ENCODE peak calls at places on chromosomes 4 and X, in five cellular contexts. Z is heart right ventricle, W is glutamatergic neuron, E is WTC11, C is Calu3. P is an unnamed sample.

GRCh38 chrX:47751670-47752069 is 85.0 kb upstream of the ZNF81 start:
- DNase-seq in Z (peak; percentile 16), W (peak; percentile 40), E (peak; percentile 66), C (peak; percentile 64), P (peak; percentile 39)

GRCh38 chr4:3302164-3302785 is 9.5 kb downstream of the RGS12 start:
- DNase-seq in Z (no peak), W (no peak), E (no peak), C (no peak), P (no peak)

GRCh38 chrX:7546551-7547080 is 296.4 kb upstream of the VCX start:
- DNase-seq in Z (no peak), W (no peak), E (no peak), C (no peak), P (no peak)

GRCh38 chrX:113548308-113549015 is 707.8 kb upstream of the AMOT start:
- DNase-seq in Z (no peak), W (no peak), E (peak; percentile 19), C (no peak), P (no peak)

GRCh38 chr4:16259531-16260246 is 33.4 kb upstream of the TAPT1 start:
- DNase-seq in Z (no peak), W (no peak), E (no peak), C (no peak), P (no peak)

GRCh38 chr4:78481180-78481579 is 70.4 kb upstream of the ANXA3 start:
- DNase-seq in Z (no peak), W (no peak), E (no peak), C (no peak), P (no peak)

GRCh38 chr4:139619644-139620043 is 46.0 kb upstream of the MGST2 start:
- DNase-seq in Z (no peak), W (no peak), E (no peak), C (peak; percentile 8), P (no peak)

GRCh38 chrX:132214518-132214917 is 4.7 kb downstream of the RAP2C start:
- DNase-seq in Z (no peak), W (no peak), E (no peak), C (no peak), P (no peak)

GRCh38 chr4:121408-122084 is 2.8 kb upstream of the ZNF718 start:
- DNase-seq in Z (no peak), W (no peak), E (no peak), C (no peak), P (no peak)

GRCh38 chr4:132557660-132558059 is 591.4 kb upstream of the PCDH10 start:
- DNase-seq in Z (no peak), W (no peak), E (no peak), C (no peak), P (no peak)

GRCh38 chrX:152884171-152884570 is 13.7 kb upstream of the ZNF185 start:
- DNase-seq in Z (no peak), W (no peak), E (no peak), C (no peak), P (no peak)

GRCh38 chr4:158996669-158997074 is 106.2 kb upstream of the RAPGEF2 start:
- DNase-seq in Z (no peak), W (no peak), E (no peak), C (no peak), P (no peak)

GRCh38 chr4:123346944-123347343 is 49.7 kb upstream of the SPRY1 start:
- DNase-seq in Z (no peak), W (no peak), E (no peak), C (no peak), P (no peak)
- TF ChIP-seq CTCF in Z (no peak), W (no peak), E (no peak), C (no peak), P (no peak)

GRCh38 chr4:2066571-2067445 is 7.7 kb downstream of the NAT8L start:
- DNase-seq in Z (no peak), W (peak; percentile 13), E (peak; percentile 10), C (no peak), P (no peak)
- TF ChIP-seq CTCF in Z (no peak), W (no peak), E (no peak), C (no peak), P (no peak)

GRCh38 chr4:102760645-102761477 is at the start of gene MANBA:
- DNase-seq in Z (peak; percentile 86), W (peak; percentile 89), E (peak; percentile 85), C (peak; percentile 63), P (peak; percentile 65)
- TF ChIP-seq CTCF in Z (no peak), W (no peak), E (no peak), C (no peak), P (no peak)

GRCh38 chr4:83961575-83961974 is 425.7 kb downstream of the GPAT3 start:
- DNase-seq in Z (no peak), W (no peak), E (no peak), C (peak; percentile 2), P (no peak)
- TF ChIP-seq CTCF in Z (no peak), W (no peak), E (no peak), C (no peak), P (no peak)

DNA sequence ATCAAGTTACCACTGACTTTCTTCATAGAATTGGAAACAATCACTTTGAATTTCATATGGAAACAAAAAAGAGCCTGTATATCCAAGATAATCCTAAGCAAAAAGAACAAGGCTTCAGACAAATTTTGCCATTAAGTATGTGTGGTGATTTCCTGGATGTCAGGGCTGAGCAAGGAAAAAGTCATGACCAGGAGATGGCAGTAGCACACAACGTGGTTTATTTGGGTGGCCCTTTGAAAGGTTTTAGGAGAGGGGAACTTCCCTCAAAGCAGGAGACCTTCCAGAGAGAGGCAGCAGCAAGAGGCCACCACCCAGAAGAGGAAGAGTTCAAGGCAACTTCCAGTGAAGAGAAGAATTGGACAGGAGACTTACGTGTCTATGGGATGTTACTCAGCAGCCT is 18.1 kb upstream of the ZXDB start:
- DNase-seq in Z (no peak), W (no peak), E (no peak), C (peak; percentile 17), P (peak; percentile 9)
- TF ChIP-seq CTCF in Z (peak; percentile 28), W (no peak), E (no peak), C (peak; percentile 12), P (no peak)

P was measured in endothelial cell.